ENCODE peak calls at places on chromosomes 13 and 19, in six cellular contexts. X is hepatocyte, G is GM23248, E is HCT116, S is MM.1S, I is neural progenitor cell. W is an unnamed sample.

GRCh38 chr13:18948012-18948663 is 233.5 kb downstream of the TUBA3C start:
- DNase-seq in X (no peak), G (no peak), E (no peak), S (no peak), I (no peak), W (no peak)

GRCh38 chr19:1794424-1795185 is 17.5 kb downstream of the ATP8B3 start:
- DNase-seq in X (no peak), G (no peak), E (no peak), S (peak; percentile 22), I (no peak), W (no peak)

GRCh38 chr19:34222386-34222785 is 32.0 kb upstream of the GARRE1 start:
- DNase-seq in X (no peak), G (no peak), E (no peak), S (no peak), I (no peak), W (no peak)

GRCh38 chr13:90272356-90272755 is 1075.1 kb upstream of the MIR17HG start:
- DNase-seq in X (no peak), G (peak; percentile 46), E (no peak), S (no peak), I (no peak), W (no peak)

GRCh38 chr19:52200044-52200443 is 10.2 kb downstream of the PPP2R1A start:
- DNase-seq in X (no peak), G (peak; percentile 93), E (no peak), S (no peak), I (no peak), W (no peak)

GRCh38 chr19:3976495-3977241 is 5.8 kb upstream of the DAPK3 start:
- DNase-seq in X (no peak), G (peak; percentile 90), E (no peak), S (no peak), I (no peak), W (no peak)

GRCh38 chr13:47549219-47549752 is 451.8 kb downstream of the SUCLA2 start:
- DNase-seq in X (no peak), G (peak; percentile 24), E (no peak), S (no peak), I (peak; percentile 13), W (no peak)

GRCh38 chr19:53521373-53522202 is 16.4 kb upstream of the ZNF331 start:
- DNase-seq in X (no peak), G (no peak), E (no peak), S (no peak), I (no peak), W (no peak)

GRCh38 chr13:94414141-94414540 is 65.3 kb downstream of the DCT start:
- DNase-seq in X (no peak), G (no peak), E (no peak), S (no peak), I (no peak), W (no peak)

GRCh38 chr19:55473201-55473600 is 3.2 kb upstream of the ZNF628 start:
- DNase-seq in X (no peak), G (no peak), E (no peak), S (no peak), I (peak; percentile 40), W (no peak)

GRCh38 chr13:90121784-90122183 is 1225.7 kb upstream of the MIR17HG start:
- DNase-seq in X (no peak), G (no peak), E (no peak), S (no peak), I (no peak), W (no peak)

GRCh38 chr13:75021151-75021550 is 460.8 kb downstream of the TBC1D4 start:
- DNase-seq in X (no peak), G (no peak), E (no peak), S (no peak), I (no peak), W (no peak)

DNA sequence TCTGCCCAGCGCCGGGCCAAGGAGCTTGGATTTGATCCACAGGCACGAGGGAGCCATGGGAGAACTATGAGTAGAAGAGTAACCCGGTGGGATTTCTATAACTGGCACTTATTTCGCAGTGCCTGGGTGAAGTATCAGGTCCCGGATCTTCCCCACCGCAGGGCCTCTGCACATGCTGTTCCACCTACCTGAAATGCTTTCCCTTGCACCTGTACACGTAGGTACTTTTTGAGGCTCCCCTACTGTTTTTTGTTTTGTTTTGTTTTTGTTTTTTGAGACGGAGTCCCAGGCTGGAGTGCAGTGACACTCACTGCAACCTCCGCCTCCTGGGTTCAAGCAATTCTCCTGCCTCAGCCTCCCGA is 402 bp upstream of the KANK3 start:
- DNase-seq in X (no peak), G (no peak), E (no peak), S (no peak), I (no peak), W (no peak)
- H3K4me1 ChIP-seq in X (no peaks in the 10 kb centered on the region), G (no peaks in the 10 kb centered on the region), E (peaks cover 25% of the 10 kb centered on the region), S (no peaks in the 10 kb centered on the region), I (no peaks in the 10 kb centered on the region), W (peaks cover 5% of the 10 kb centered on the region)

DNA sequence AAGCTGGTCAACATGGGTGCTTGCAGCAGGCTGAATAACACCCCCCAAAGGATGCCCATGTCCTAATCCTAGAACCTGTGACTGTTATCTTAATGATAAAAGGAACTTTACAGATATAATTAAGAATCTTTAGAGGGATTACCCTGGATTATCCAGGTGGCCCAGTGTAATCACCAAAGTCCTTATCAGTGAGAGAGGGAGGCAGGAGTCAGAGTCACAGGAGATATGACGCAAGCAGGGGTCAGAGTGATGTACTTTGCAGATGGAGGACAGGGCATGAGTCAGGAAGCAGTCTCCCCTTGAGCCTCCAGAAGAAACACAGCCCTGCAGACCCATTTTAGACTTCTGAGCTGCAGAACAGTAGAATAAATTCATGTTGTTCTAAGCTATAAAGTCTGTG is 9.8 kb downstream of the ZNF606 start:
- DNase-seq in X (no peak), G (no peak), E (no peak), S (no peak), I (no peak), W (no peak)
- H3K9me3 ChIP-seq in X (peaks cover 76% of the 10 kb centered on the region), G (peaks cover 5% of the 10 kb centered on the region), E (no peaks in the 10 kb centered on the region), S (no peaks in the 10 kb centered on the region), I (peaks cover 5% of the 10 kb centered on the region), W (peaks cover 6% of the 10 kb centered on the region)

GRCh38 chr19:13002389-13002898 is 7.2 kb downstream of the NFIX start:
- DNase-seq in X (no peak), G (peak; percentile 66), E (no peak), S (no peak), I (no peak), W (no peak)
- TF ChIP-seq EZH2phosphoT487 in X (no peak), G (no peak), E (no peak), S (no peak), I (no peak), W (no peak)

GRCh38 chr13:112775791-112776279 is 86.0 kb downstream of the ATP11A start:
- DNase-seq in X (no peak), G (no peak), E (no peak), S (no peak), I (peak; percentile 26), W (no peak)

GRCh38 chr13:112776354-112776753 is 86.5 kb downstream of the ATP11A start:
- DNase-seq in X (no peak), G (no peak), E (no peak), S (no peak), I (no peak), W (no peak)

GRCh38 chr13:112774448-112774792 is 84.6 kb downstream of the ATP11A start:
- DNase-seq in X (no peak), G (no peak), E (no peak), S (no peak), I (no peak), W (no peak)

GRCh38 chr13:112773601-112774447 is 84.0 kb downstream of the ATP11A start:
- DNase-seq in X (no peak), G (no peak), E (no peak), S (no peak), I (no peak), W (no peak)

DNA sequence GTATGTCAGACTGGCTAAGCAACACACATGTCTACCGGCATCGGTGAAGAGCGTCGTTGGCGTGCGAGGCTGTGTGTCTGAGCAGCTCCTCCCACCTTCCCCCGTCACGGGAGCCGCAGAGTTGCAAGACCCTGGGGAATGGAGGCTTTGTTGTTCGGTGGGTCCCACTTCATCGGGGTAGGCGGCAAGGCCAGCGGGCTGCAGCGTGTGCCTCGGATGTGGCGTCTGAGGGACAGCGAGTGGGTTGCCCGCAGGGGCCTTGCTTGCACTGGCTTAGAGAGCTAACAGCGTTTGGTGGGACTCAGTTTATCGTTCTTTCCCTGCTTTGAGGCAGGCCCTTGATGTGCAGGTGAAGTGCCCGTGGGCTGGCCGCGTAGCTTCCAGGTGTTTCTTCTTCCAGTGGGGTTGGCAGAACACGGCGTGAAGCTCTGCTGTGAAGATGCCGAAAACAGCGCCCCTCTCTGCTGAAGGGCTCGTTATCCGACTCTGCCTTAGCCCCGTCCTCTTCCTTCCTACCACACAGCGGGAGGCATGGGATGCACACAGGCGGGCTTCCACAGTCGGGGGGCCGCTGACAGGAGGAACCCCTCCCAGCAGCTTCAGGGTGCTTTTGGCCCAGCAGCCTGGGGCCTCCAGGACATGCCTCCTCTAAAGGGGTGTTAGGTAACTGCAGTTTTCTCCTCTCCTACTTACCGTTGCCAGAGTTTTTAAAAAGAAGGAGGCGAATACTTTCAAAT is 85.2 kb downstream of the ATP11A start:
- DNase-seq in X (no peak), G (no peak), E (no peak), S (no peak), I (no peak), W (no peak)
- H3K4me1 ChIP-seq in X (peaks cover 6% of the 10 kb centered on the region), G (no peaks in the 10 kb centered on the region), E (peaks cover 6% of the 10 kb centered on the region), S (no peaks in the 10 kb centered on the region), I (peaks cover 21% of the 10 kb centered on the region), W (no peaks in the 10 kb centered on the region)

GRCh38 chr13:45209229-45209628 is 8.4 kb upstream of the KCTD4 start:
- DNase-seq in X (no peak), G (peak; percentile 40), E (no peak), S (no peak), I (no peak), W (no peak)
- H3K9me3 ChIP-seq in X (no peaks in the 10 kb centered on the region), G (no peaks in the 10 kb centered on the region), E (no peaks in the 10 kb centered on the region), S (no peaks in the 10 kb centered on the region), I (no peaks in the 10 kb centered on the region), W (no peaks in the 10 kb centered on the region)